ENCODE peak calls at places on chromosomes 4 and X, in eight cellular contexts. One of them, this sample, is unnamed.
A peak's percentile ranks its signal among the peaks of the same experiment; 100 is the strongest.

GRCh38 chr4:53015681-53016080 is 153.6 kb downstream of the RASL11B start:
- DNase-seq in transverse colon: peak; percentile 24
- DNase-seq in left lung: no peak
- DNase-seq in A673: peak; percentile 32
- DNase-seq in coronary artery: no peak
- DNase-seq in GM12878: no peak
- DNase-seq in endothelial cell of umbilical vein: peak; percentile 81
- DNase-seq in CD4-positive, alpha-beta memory T cell: no peak
- DNase-seq in this sample: peak; percentile 2

GRCh38 chr4:128285085-128286023 is 2.3 kb downstream of the PGRMC2 start:
- DNase-seq in transverse colon: peak; percentile 16
- DNase-seq in CD4-positive, alpha-beta memory T cell: no peak
- DNase-seq in left lung: no peak
- DNase-seq in GM12878: no peak
- DNase-seq in endothelial cell of umbilical vein: peak; percentile 25
- DNase-seq in A673: no peak
- DNase-seq in coronary artery: no peak
- DNase-seq in this sample: no peak

GRCh38 chr4:153649572-153649991 is 34.5 kb upstream of the TLR2 start:
- DNase-seq in GM12878: no peak
- DNase-seq in A673: peak; percentile 55
- DNase-seq in CD4-positive, alpha-beta memory T cell: no peak
- DNase-seq in coronary artery: no peak
- DNase-seq in endothelial cell of umbilical vein: peak; percentile 21
- DNase-seq in transverse colon: no peak
- DNase-seq in left lung: no peak
- DNase-seq in this sample: no peak

GRCh38 chr4:112127736-112128322 is 17.4 kb upstream of the FAM241A start:
- DNase-seq in endothelial cell of umbilical vein: peak; percentile 39
- DNase-seq in coronary artery: no peak
- DNase-seq in CD4-positive, alpha-beta memory T cell: no peak
- DNase-seq in transverse colon: no peak
- DNase-seq in left lung: no peak
- DNase-seq in A673: peak; percentile 65
- DNase-seq in GM12878: no peak
- DNase-seq in this sample: no peak

GRCh38 chrX:14266702-14267101 is 237.0 kb upstream of the GEMIN8 start:
- DNase-seq in transverse colon: no peak
- DNase-seq in coronary artery: no peak
- DNase-seq in CD4-positive, alpha-beta memory T cell: no peak
- DNase-seq in left lung: no peak
- DNase-seq in endothelial cell of umbilical vein: no peak
- DNase-seq in A673: no peak
- DNase-seq in GM12878: no peak
- DNase-seq in this sample: no peak

GRCh38 chrX:28595346-28595745 is 8.1 kb downstream of the IL1RAPL1 start:
- DNase-seq in GM12878: no peak
- DNase-seq in left lung: no peak
- DNase-seq in coronary artery: no peak
- DNase-seq in A673: no peak
- DNase-seq in endothelial cell of umbilical vein: no peak
- DNase-seq in CD4-positive, alpha-beta memory T cell: no peak
- DNase-seq in transverse colon: no peak
- DNase-seq in this sample: no peak

GRCh38 chr4:170025523-170026252 is 507 bp downstream of the MFAP3L start:
- DNase-seq in transverse colon: peak; percentile 11
- DNase-seq in endothelial cell of umbilical vein: no peak
- DNase-seq in CD4-positive, alpha-beta memory T cell: peak; percentile 5
- DNase-seq in GM12878: no peak
- DNase-seq in A673: peak; percentile 18
- DNase-seq in left lung: peak; percentile 37
- DNase-seq in coronary artery: no peak
- DNase-seq in this sample: peak; percentile 62

GRCh38 chr4:72971572-72971971 is 97.9 kb downstream of the COX18 start:
- DNase-seq in left lung: no peak
- DNase-seq in endothelial cell of umbilical vein: peak; percentile 87
- DNase-seq in transverse colon: no peak
- DNase-seq in CD4-positive, alpha-beta memory T cell: no peak
- DNase-seq in A673: no peak
- DNase-seq in GM12878: no peak
- DNase-seq in coronary artery: no peak
- DNase-seq in this sample: no peak

GRCh38 chrX:42096262-42096939 is 173.0 kb upstream of the CASK start:
- DNase-seq in left lung: peak; percentile 56
- DNase-seq in CD4-positive, alpha-beta memory T cell: no peak
- DNase-seq in GM12878: no peak
- DNase-seq in transverse colon: no peak
- DNase-seq in endothelial cell of umbilical vein: peak; percentile 51
- DNase-seq in coronary artery: peak; percentile 81
- DNase-seq in A673: no peak
- DNase-seq in this sample: no peak

GRCh38 chrX:110143454-110144210 is 140.7 kb downstream of the TMEM164 start:
- DNase-seq in A673: no peak
- DNase-seq in GM12878: no peak
- DNase-seq in transverse colon: no peak
- DNase-seq in CD4-positive, alpha-beta memory T cell: no peak
- DNase-seq in left lung: no peak
- DNase-seq in endothelial cell of umbilical vein: no peak
- DNase-seq in coronary artery: no peak
- DNase-seq in this sample: peak; percentile 14

GRCh38 chr4:89254847-89255246 is 52.8 kb downstream of the GPRIN3 start:
- DNase-seq in endothelial cell of umbilical vein: peak; percentile 29
- DNase-seq in GM12878: no peak
- DNase-seq in coronary artery: no peak
- DNase-seq in left lung: peak; percentile 39
- DNase-seq in transverse colon: peak; percentile 40
- DNase-seq in A673: peak; percentile 10
- DNase-seq in CD4-positive, alpha-beta memory T cell: peak; percentile 61
- DNase-seq in this sample: no peak

GRCh38 chr4:84171871-84172270 is 327.2 kb downstream of the NKX6-1 start:
- DNase-seq in A673: no peak
- DNase-seq in GM12878: no peak
- DNase-seq in CD4-positive, alpha-beta memory T cell: no peak
- DNase-seq in endothelial cell of umbilical vein: no peak
- DNase-seq in coronary artery: no peak
- DNase-seq in left lung: no peak
- DNase-seq in transverse colon: no peak
- DNase-seq in this sample: no peak

GRCh38 chr4:1209821-1210220 is 37.4 kb upstream of the SPON2 start:
- DNase-seq in endothelial cell of umbilical vein: peak; percentile 62
- DNase-seq in CD4-positive, alpha-beta memory T cell: no peak
- DNase-seq in coronary artery: peak; percentile 91
- DNase-seq in GM12878: no peak
- DNase-seq in A673: no peak
- DNase-seq in left lung: peak; percentile 67
- DNase-seq in transverse colon: peak; percentile 66
- DNase-seq in this sample: peak; percentile 54

GRCh38 chr4:1207603-1208265 is 35.4 kb upstream of the SPON2 start:
- DNase-seq in transverse colon: peak; percentile 58
- DNase-seq in A673: no peak
- DNase-seq in left lung: peak; percentile 50
- DNase-seq in coronary artery: peak; percentile 72
- DNase-seq in endothelial cell of umbilical vein: no peak
- DNase-seq in CD4-positive, alpha-beta memory T cell: no peak
- DNase-seq in GM12878: no peak
- DNase-seq in this sample: peak; percentile 62

GRCh38 chr4:1210241-1210841 is 38.0 kb upstream of the SPON2 start:
- DNase-seq in coronary artery: no peak
- DNase-seq in endothelial cell of umbilical vein: no peak
- DNase-seq in transverse colon: peak; percentile 6
- DNase-seq in CD4-positive, alpha-beta memory T cell: no peak
- DNase-seq in A673: no peak
- DNase-seq in GM12878: no peak
- DNase-seq in left lung: peak; percentile 30
- DNase-seq in this sample: no peak

GRCh38 chr4:1208266-1208961 is 36.0 kb upstream of the SPON2 start:
- DNase-seq in CD4-positive, alpha-beta memory T cell: no peak
- DNase-seq in transverse colon: peak; percentile 30
- DNase-seq in coronary artery: no peak
- DNase-seq in A673: no peak
- DNase-seq in left lung: peak; percentile 35
- DNase-seq in GM12878: no peak
- DNase-seq in endothelial cell of umbilical vein: no peak
- DNase-seq in this sample: no peak

DNA sequence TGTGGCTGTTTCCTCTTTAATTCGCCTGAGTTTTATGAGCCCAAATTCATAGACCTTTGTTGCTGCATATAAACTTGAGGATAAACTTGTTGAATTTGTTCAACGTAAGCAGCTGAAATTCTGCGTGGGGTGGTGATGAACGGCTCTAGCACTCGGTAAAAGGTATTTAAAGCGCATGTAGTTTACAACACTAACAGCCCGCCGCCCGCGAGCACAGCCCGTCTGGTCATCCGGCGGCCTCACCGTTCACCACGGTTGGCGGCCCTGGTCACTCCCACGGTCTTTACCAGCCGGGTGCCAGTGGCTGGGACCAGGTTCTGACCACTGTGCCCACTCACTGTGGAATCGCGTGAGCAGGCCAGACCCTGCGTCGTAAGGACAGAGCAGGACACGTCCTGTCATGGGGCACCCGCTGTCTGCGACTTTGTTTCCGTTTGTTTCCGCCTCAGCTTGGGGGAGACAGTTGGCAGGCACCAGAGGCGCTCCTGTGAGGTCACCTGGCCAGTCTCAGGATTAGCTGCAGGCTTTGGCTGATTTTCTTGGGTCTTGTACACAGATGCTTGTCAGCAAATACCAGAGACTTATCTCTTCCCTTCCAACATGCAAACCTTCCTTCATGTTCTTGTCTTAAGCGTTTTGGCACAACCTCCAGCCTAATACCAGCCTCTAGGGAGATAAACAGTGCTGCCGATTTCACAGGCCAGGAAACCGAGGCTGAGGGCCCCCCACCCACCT is 36.8 kb upstream of the SPON2 start:
- DNase-seq in GM12878: no peak
- DNase-seq in A673: no peak
- DNase-seq in coronary artery: no peak
- DNase-seq in CD4-positive, alpha-beta memory T cell: no peak
- DNase-seq in endothelial cell of umbilical vein: peak; percentile 26
- DNase-seq in left lung: peak; percentile 32
- DNase-seq in transverse colon: peak; percentile 18
- DNase-seq in this sample: no peak
- H3K27ac ChIP-seq in GM12878: no peak overlapping the region
- H3K27ac ChIP-seq in A673: no peak overlapping the region
- H3K27ac ChIP-seq in coronary artery: peak overlapping the region; percentile 92
- H3K27ac ChIP-seq in CD4-positive, alpha-beta memory T cell: no peak overlapping the region
- H3K27ac ChIP-seq in endothelial cell of umbilical vein: no peak overlapping the region
- H3K27ac ChIP-seq in left lung: peak overlapping the region; percentile 65
- H3K27ac ChIP-seq in transverse colon: peak overlapping the region; percentile 87
- H3K27ac ChIP-seq in this sample: no peak overlapping the region

DNA sequence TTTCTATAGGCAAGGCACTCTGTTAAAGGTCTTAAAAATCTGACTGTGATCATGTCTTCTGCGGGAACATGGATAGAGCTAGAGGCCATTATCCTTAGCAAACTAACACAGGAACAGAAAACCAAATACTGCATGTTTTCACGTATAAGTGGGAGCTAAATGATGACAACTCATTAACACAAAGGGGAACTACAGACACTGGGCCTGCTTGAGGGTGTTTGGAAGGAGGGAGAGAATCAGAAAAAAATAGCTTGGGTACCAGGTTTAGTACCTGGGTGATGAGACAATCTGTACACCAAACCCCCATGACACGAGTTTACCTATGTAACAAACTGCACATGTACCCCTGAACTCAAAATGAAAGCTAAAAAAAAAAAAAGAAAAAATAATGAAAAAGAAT is 12.1 kb downstream of the SLC7A11 start:
- DNase-seq in GM12878: no peak
- DNase-seq in A673: no peak
- DNase-seq in endothelial cell of umbilical vein: no peak
- DNase-seq in left lung: no peak
- DNase-seq in coronary artery: no peak
- DNase-seq in CD4-positive, alpha-beta memory T cell: no peak
- DNase-seq in transverse colon: no peak
- DNase-seq in this sample: no peak
- H3K27ac ChIP-seq in GM12878: no peak overlapping the region
- H3K27ac ChIP-seq in A673: peak overlapping the region; percentile 43
- H3K27ac ChIP-seq in endothelial cell of umbilical vein: no peak overlapping the region
- H3K27ac ChIP-seq in left lung: no peak overlapping the region
- H3K27ac ChIP-seq in coronary artery: no peak overlapping the region
- H3K27ac ChIP-seq in CD4-positive, alpha-beta memory T cell: no peak overlapping the region
- H3K27ac ChIP-seq in transverse colon: no peak overlapping the region
- H3K27ac ChIP-seq in this sample: no peak overlapping the region

DNA sequence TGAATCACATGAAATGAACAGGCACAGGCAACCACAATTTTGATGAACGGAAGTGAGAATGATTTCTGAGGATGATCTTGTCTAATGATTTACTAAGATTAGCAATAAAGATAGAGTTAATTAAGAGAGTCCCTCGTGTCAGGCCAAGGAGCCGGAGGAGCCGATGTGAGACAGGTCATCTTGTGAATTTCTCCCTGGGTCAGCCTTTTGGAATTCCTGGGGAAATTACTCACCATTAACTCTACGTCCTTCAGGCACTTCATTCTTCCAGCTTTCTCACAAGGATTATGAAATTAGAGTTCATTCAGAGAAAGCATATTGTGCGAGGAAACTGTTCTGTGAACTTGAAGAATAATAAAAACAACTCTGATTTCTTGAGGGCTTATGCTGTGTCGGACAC is 86.7 kb downstream of the PSAPL1 start:
- DNase-seq in transverse colon: no peak
- DNase-seq in GM12878: no peak
- DNase-seq in left lung: no peak
- DNase-seq in A673: no peak
- DNase-seq in endothelial cell of umbilical vein: no peak
- DNase-seq in CD4-positive, alpha-beta memory T cell: no peak
- DNase-seq in coronary artery: no peak
- DNase-seq in this sample: no peak
- H3K27ac ChIP-seq in transverse colon: no peak overlapping the region
- H3K27ac ChIP-seq in GM12878: no peak overlapping the region
- H3K27ac ChIP-seq in left lung: no peak overlapping the region
- H3K27ac ChIP-seq in A673: no peak overlapping the region
- H3K27ac ChIP-seq in endothelial cell of umbilical vein: no peak overlapping the region
- H3K27ac ChIP-seq in CD4-positive, alpha-beta memory T cell: no peak overlapping the region
- H3K27ac ChIP-seq in coronary artery: no peak overlapping the region
- H3K27ac ChIP-seq in this sample: no peak overlapping the region

DNA sequence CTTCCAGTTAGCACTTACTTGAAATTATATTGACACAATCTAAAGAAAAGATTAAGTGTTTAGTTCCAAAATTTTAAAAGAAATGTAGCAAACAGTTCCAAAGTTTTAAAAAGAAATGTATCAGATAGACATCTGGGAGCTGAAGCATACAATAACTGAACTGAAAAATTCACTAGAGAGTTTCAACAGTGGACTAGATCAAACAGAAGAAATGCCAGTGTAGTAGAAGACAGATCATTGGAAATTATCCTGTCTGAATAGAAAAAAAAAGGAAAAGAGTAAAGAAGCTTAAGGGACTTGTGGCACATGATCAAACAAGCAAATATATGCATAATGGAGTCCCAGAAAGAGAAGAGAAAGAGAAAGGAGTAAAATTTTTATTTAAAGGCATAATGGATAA is 261.4 kb downstream of the LAS1L start:
- DNase-seq in CD4-positive, alpha-beta memory T cell: no peak
- DNase-seq in GM12878: no peak
- DNase-seq in A673: no peak
- DNase-seq in endothelial cell of umbilical vein: no peak
- DNase-seq in coronary artery: no peak
- DNase-seq in transverse colon: no peak
- DNase-seq in left lung: no peak
- DNase-seq in this sample: no peak
- H3K27ac ChIP-seq in CD4-positive, alpha-beta memory T cell: no peak overlapping the region
- H3K27ac ChIP-seq in GM12878: no peak overlapping the region
- H3K27ac ChIP-seq in A673: no peak overlapping the region
- H3K27ac ChIP-seq in endothelial cell of umbilical vein: no peak overlapping the region
- H3K27ac ChIP-seq in coronary artery: no peak overlapping the region
- H3K27ac ChIP-seq in transverse colon: no peak overlapping the region
- H3K27ac ChIP-seq in left lung: no peak overlapping the region
- H3K27ac ChIP-seq in this sample: no peak overlapping the region